ENCODE peak calls at places on chromosomes 3 and 15, in eight cellular contexts. Z is amniotic stem cell; X is left cardiac atrium; O is endothelial cell; C is HT-29; A is A172; B is activated T-cell treated with anti-CD3 and anti-CD28 coated beads, Interleukin-2, amount 50 U/mL, for 4 hours; K is fibroblast of the aortic adventitia. H is an unnamed sample.

GRCh38 chr3:16399473-16399872 is 114.0 kb downstream of the RFTN1 start:
- DNase-seq in Z (peak), X (peak), O (no peak), C (no peak), A (peak), B (no peak), K (peak), H (no peak)

GRCh38 chr15:34644851-34645250 is 61.4 kb upstream of the GOLGA8B start:
- DNase-seq in Z (no peak), X (no peak), O (no peak), C (no peak), A (no peak), B (no peak), K (no peak), H (no peak)

GRCh38 chr15:82805994-82806406 is at the start of gene FSD2:
- DNase-seq in Z (no peak), X (peak), O (no peak), C (no peak), A (no peak), B (no peak), K (no peak), H (peak)

GRCh38 chr3:150307862-150308261 is 100.2 kb upstream of the TSC22D2 start:
- DNase-seq in Z (no peak), X (no peak), O (no peak), C (no peak), A (no peak), B (no peak), K (no peak), H (no peak)

GRCh38 chr3:147384210-147385058 is 21.9 kb downstream of the ZIC4 start:
- DNase-seq in Z (no peak), X (no peak), O (peak), C (no peak), A (no peak), B (no peak), K (no peak), H (no peak)

GRCh38 chr3:152313430-152313829 is 44.7 kb downstream of the MBNL1 start:
- DNase-seq in Z (no peak), X (no peak), O (no peak), C (no peak), A (no peak), B (no peak), K (no peak), H (no peak)

GRCh38 chr3:13494463-13495350 is 14.6 kb downstream of the HDAC11 start:
- DNase-seq in Z (no peak), X (peak), O (peak), C (peak), A (no peak), B (no peak), K (peak), H (no peak)

GRCh38 chr3:58062469-58062868 is 54.2 kb downstream of the FLNB start:
- DNase-seq in Z (no peak), X (no peak), O (no peak), C (no peak), A (no peak), B (no peak), K (peak), H (no peak)

GRCh38 chr3:122004123-122004522 is 17.9 kb downstream of the ILDR1 start:
- DNase-seq in Z (no peak), X (no peak), O (no peak), C (no peak), A (no peak), B (no peak), K (no peak), H (no peak)

GRCh38 chr3:132256984-132257383 is 60.2 kb upstream of the ACP3 start:
- DNase-seq in Z (no peak), X (no peak), O (peak), C (peak), A (peak), B (no peak), K (peak), H (no peak)

GRCh38 chr15:90642464-90643300 is 74.5 kb upstream of the BLM start:
- DNase-seq in Z (no peak), X (no peak), O (no peak), C (no peak), A (no peak), B (no peak), K (no peak), H (no peak)